ENCODE peak calls at places on chromosomes 7 and 10, in seven cellular contexts. J is activated CD4-positive, alpha-beta T cell treated with anti-CD3 and anti-CD28 coated beads, Interleukin-2, amount 10 ng/mL, durations not matched to agents 7 days and 5 days; C is AG09309; U is MV-4-11; K is stimulated activated naive CD8-positive, alpha-beta T cell treated with anti-CD3 and anti-CD28 coated beads, Interleukin-15, Interleukin-2, amounts not matched to agents 100 U/mL and 50 U/mL, for 24 hours; N is HTR-8/SVneo; Y is naive thymus-derived CD4-positive, alpha-beta T cell. D is an unnamed sample.

GRCh38 chr10:17472481-17473227 is 18.3 kb upstream of the ST8SIA6 start:
- DNase-seq in J (no peak), C (no peak), U (peak), K (no peak), N (no peak), Y (no peak), D (no peak)

GRCh38 chr10:127293640-127294039 is 97.2 kb upstream of the INSYN2A start:
- DNase-seq in J (peak), C (no peak), U (peak), K (peak), N (no peak), Y (peak), D (peak)

GRCh38 chr7:65968256-65969185 is 13.5 kb downstream of the GUSB start:
- DNase-seq in J (no peak), C (no peak), U (no peak), K (no peak), N (no peak), Y (no peak), D (no peak)

GRCh38 chr7:97733276-97734206 is 1.7 kb downstream of the TAC1 start:
- DNase-seq in J (no peak), C (no peak), U (no peak), K (peak), N (no peak), Y (no peak), D (no peak)

GRCh38 chr10:66414943-66415342 is 510.9 kb upstream of the LRRTM3 start:
- DNase-seq in J (no peak), C (no peak), U (no peak), K (no peak), N (no peak), Y (no peak), D (no peak)

GRCh38 chr7:135645296-135645904 is 16.9 kb upstream of the STMP1 start:
- DNase-seq in J (peak), C (no peak), U (peak), K (no peak), N (no peak), Y (peak), D (peak)

GRCh38 chr7:117972606-117973005 is 99.4 kb upstream of the CTTNBP2 start:
- DNase-seq in J (no peak), C (no peak), U (no peak), K (no peak), N (no peak), Y (no peak), D (no peak)

GRCh38 chr7:108249458-108249857 is 119.3 kb upstream of the LAMB4 start:
- DNase-seq in J (no peak), C (no peak), U (no peak), K (no peak), N (no peak), Y (no peak), D (no peak)

GRCh38 chr7:65397730-65398142 is 24.1 kb downstream of the ZNF92 start:
- DNase-seq in J (no peak), C (no peak), U (no peak), K (no peak), N (no peak), Y (no peak), D (no peak)

GRCh38 chr10:128147064-128147463 is 20.8 kb upstream of the MKI67 start:
- DNase-seq in J (no peak), C (no peak), U (no peak), K (peak), N (no peak), Y (no peak), D (no peak)

GRCh38 chr10:94279835-94280709 is 82.7 kb downstream of the NOC3L start:
- DNase-seq in J (peak), C (no peak), U (peak), K (peak), N (peak), Y (peak), D (peak)

GRCh38 chr7:30992414-30992813 is 28.7 kb downstream of the GHRHR start:
- DNase-seq in J (no peak), C (no peak), U (peak), K (no peak), N (no peak), Y (no peak), D (no peak)